ENCODE peak calls at places on chromosomes 16 and 17, in four cellular contexts. H is psoas muscle, V is tibial artery, J is BJ. Q is an unnamed sample.

GRCh38 chr17:61575352-61575975 is 15.6 kb downstream of the NACA2 start:
- DNase-seq in J (no peak), V (no peak), H (no peak), Q (no peak)

GRCh38 chr17:68353121-68353521 is 61.8 kb downstream of the ARSG start:
- DNase-seq in V (no peak), H (no peak), J (no peak), Q (no peak)

GRCh38 chr17:48546187-48546923 is 1.4 kb upstream of the HOXB2 start:
- DNase-seq in J (no peak), V (no peak), H (no peak), Q (no peak)

GRCh38 chr16:85906349-85906748 is 7.4 kb downstream of the IRF8 start:
- DNase-seq in J (no peak), V (no peak), H (no peak), Q (no peak)

GRCh38 chr17:45431531-45432404 is 902 bp downstream of the ARHGAP27 start:
- DNase-seq in J (no peak), H (peak), V (no peak), Q (peak)

GRCh38 chr17:15378243-15378642 is 36.8 kb upstream of the TEKT3 start:
- DNase-seq in J (no peak), V (no peak), H (no peak), Q (no peak)

GRCh38 chr17:72984145-72984924 is 108.2 kb downstream of the SLC39A11 start:
- DNase-seq in H (no peak), V (no peak), J (peak), Q (peak)

GRCh38 chr16:67537636-67538591 is 9.3 kb downstream of the RIPOR1 start:
- DNase-seq in J (no peak), V (no peak), H (peak), Q (peak)

GRCh38 chr17:83064021-83064731 is 15.2 kb upstream of the METRNL start:
- DNase-seq in H (peak), J (no peak), V (no peak), Q (no peak)

GRCh38 chr17:66957343-66957742 is 7.2 kb upstream of the CACNG4 start:
- DNase-seq in H (no peak), J (no peak), V (no peak), Q (no peak)

GRCh38 chr17:72373910-72374741 is 253.3 kb downstream of the SOX9 start:
- DNase-seq in V (no peak), J (no peak), H (no peak), Q (no peak)

GRCh38 chr17:39739885-39740356 is 2.2 kb downstream of the GRB7 start:
- DNase-seq in J (no peak), V (no peak), H (peak), Q (no peak)

GRCh38 chr16:64365448-64365858 is 756.4 kb downstream of the CDH11 start:
- DNase-seq in J (no peak), V (no peak), H (no peak), Q (peak)

GRCh38 chr17:4972752-4973151 is 5.1 kb upstream of the SPAG7 start:
- DNase-seq in V (no peak), J (no peak), H (peak), Q (no peak)

GRCh38 chr17:18124346-18125126 is 16.0 kb downstream of the MYO15A start:
- DNase-seq in H (no peak), V (no peak), J (no peak), Q (no peak)

GRCh38 chr17:57257911-57258885 is 1.9 kb downstream of the MSI2 start:
- DNase-seq in H (no peak), V (no peak), J (no peak), Q (no peak)

GRCh38 chr17:64765191-64765889 is 103.2 kb upstream of the SMURF2 start:
- DNase-seq in J (no peak), H (no peak), V (no peak), Q (no peak)

GRCh38 chr17:4444782-4445473 is 11.2 kb downstream of the SPNS3 start:
- DNase-seq in H (peak), J (no peak), V (no peak), Q (no peak)

GRCh38 chr16:27169511-27170071 is 33.7 kb upstream of the KDM8 start:
- DNase-seq in H (no peak), J (no peak), V (no peak), Q (peak)

DNA sequence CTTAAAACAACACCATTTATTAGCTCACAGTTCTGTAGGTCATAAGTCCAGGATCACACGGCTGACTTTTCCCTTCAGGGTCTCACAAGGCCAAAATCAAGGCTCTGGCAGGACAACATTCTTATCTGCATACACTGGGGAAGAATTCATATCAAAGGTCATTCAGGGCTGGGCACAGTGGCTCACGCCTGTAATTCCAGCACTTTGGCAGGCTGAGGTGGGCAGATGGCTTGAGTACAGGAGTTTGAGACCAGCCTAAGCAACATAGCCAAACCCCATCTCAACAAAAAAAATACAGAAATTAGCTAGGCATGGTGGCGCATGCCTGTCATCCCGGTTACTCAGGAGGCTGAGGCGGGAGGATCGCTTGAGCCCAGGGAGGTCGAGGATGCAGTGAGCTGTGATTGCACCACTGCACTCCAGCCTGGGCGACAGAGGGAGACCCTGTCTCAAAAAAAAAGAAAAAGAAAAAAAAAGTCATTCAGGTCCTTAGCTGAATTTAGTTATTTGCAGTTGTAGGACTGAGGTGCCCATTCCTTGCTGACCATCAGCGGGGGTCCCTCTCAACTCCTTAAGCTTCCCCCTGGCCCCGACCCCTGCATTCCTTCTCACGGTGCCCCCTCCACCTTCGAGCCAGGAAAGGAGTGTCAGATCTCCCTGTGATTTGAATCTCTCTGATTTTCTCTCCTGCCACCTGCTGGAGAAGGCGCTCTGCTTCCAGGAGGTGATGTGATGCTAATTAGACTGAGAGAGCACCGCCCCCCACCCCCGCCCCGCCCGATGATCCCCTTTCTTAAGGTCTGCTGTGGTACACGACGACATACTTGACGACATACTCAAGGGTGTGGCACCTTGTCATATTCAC is 91.8 kb upstream of the CLEC18A start:
- DNase-seq in H (no peak), J (no peak), V (no peak), Q (no peak)
- TF ChIP-seq CTCF in H (peak), J (no peak), V (no peak), Q (peak)

GRCh38 chr16:3112058-3112880 is at the start of gene ZNF205:
- DNase-seq in V (peak), H (peak), J (no peak), Q (peak)
- H3K4me3 ChIP-seq in V (peak), H (peak), J (peak), Q (peak)

GRCh38 chr17:8753976-8754440 is 4.3 kb downstream of the SPDYE4 start:
- DNase-seq in V (no peak), J (no peak), H (no peak), Q (peak)
- TF ChIP-seq CTCF in V (peak), J (peak), H (no peak), Q (peak)

GRCh38 chr17:78654230-78654824 is 77.1 kb upstream of the DNAH17 start:
- DNase-seq in H (no peak), J (no peak), V (no peak), Q (no peak)

GRCh38 chr17:78655251-78655940 is 78.2 kb upstream of the DNAH17 start:
- DNase-seq in J (no peak), H (no peak), V (no peak), Q (no peak)

GRCh38 chr17:78659546-78659945 is 82.3 kb upstream of the DNAH17 start:
- DNase-seq in J (no peak), H (no peak), V (no peak), Q (no peak)

GRCh38 chr17:78661092-78661770 is 84.0 kb upstream of the DNAH17 start:
- DNase-seq in J (peak), H (no peak), V (no peak), Q (no peak)

GRCh38 chr17:78658281-78658785 is 81.1 kb upstream of the DNAH17 start:
- DNase-seq in V (no peak), J (peak), H (no peak), Q (peak)
- H3K4me3 ChIP-seq in V (no peak), J (no peak), H (no peak), Q (no peak)

DNA sequence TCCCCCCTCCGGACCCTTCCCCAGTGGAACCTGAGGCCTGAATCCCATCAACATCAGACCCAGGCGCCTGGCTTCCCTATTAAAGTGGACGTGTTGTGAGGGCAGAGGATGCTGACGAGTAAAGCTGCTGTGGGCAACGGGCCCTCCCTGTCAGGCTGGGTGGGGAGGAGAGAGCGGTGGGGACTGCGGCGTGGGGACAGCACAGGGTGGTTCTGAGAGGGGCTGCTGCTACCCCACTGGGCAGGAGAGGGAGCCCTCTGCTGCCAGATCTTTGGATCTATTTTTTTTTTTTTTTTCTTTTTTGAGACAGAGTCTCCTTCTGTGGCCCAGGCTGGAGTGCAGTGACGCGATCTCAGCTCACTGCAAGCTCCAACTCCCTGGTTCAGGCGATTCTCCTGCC is 5.9 kb downstream of the CA5A start:
- DNase-seq in J (no peak), V (no peak), H (no peak), Q (no peak)
- TF ChIP-seq CTCF in J (peak), V (no peak), H (no peak), Q (peak)

GRCh38 chr17:63445065-63445464 is 1.0 kb downstream of the CYB561 start:
- DNase-seq in V (no peak), J (no peak), H (no peak), Q (no peak)
- H3K4me3 ChIP-seq in V (peak), J (no peak), H (peak), Q (peak)

DNA sequence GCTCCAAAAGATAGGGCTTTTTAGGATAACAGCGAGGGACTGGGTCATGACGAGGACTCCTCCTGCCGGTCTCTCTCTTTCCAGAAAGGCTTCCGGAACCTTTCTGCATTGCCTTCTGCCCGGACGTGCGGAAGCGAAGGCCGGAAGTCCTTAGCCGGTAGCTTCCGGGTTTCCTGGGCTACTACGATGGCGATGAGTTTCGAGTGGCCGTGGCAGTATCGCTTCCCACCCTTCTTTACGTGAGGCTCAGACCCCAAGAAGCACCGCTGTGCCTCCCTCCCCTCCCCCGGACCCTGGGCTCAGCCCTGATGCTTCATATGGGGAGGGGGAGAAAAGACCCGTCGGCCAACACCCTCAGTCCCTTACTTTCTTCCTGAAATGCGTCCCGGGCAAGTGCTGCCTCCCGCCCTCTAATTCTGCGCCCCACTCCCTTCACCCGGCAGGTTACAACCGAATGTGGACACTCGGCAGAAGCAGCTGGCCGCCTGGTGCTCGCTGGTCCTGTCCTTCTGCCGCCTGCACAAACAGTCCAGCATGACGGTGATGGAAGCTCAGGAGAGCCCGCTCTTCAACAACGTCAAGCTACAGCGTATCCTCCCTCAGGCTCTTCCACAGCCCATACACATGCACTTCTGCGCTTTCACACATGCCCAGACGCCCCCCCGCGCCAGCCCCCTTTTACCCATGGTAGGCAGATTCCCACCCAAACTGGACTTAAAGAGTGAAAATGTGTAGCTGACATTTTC is at the start of gene VPS25:
- DNase-seq in H (peak), V (peak), J (peak), Q (peak)
- TF ChIP-seq CTCF in H (no peak), V (no peak), J (peak), Q (peak)

GRCh38 chr17:50129946-50130777 is at the start of gene SAMD14:
- DNase-seq in J (no peak), V (peak), H (peak), Q (peak)

GRCh38 chr17:50130778-50131317 is 888 bp upstream of the SAMD14 start:
- DNase-seq in H (peak), J (no peak), V (peak), Q (no peak)

GRCh38 chr17:50129303-50129945 is 536 bp downstream of the SAMD14 start:
- DNase-seq in V (peak), H (peak), J (no peak), Q (peak)

GRCh38 chr17:50127661-50128361 is 2.1 kb downstream of the SAMD14 start:
- DNase-seq in J (no peak), H (no peak), V (no peak), Q (peak)

GRCh38 chr17:50128441-50129302 is 1.3 kb downstream of the SAMD14 start:
- DNase-seq in J (no peak), H (peak), V (no peak), Q (no peak)
- H3K4me3 ChIP-seq in J (peak), H (peak), V (peak), Q (peak)

Q was measured in foreskin fibroblast.